ENCODE peak calls at places on chromosomes 2 and 18, in five cellular contexts. H is A549, G is esophagus muscularis mucosa, A is gastrocnemius medialis, E is upper lobe of right lung. M is an unnamed sample.

GRCh38 chr2:23452853-23453420 is 68.0 kb downstream of the KLHL29 start:
- DNase-seq in H (no peak), G (no peak), A (no peak), E (no peak), M (no peak)

GRCh38 chr2:177298191-177298590 is 33.7 kb upstream of the NFE2L2 start:
- DNase-seq in H (no peak), G (no peak), A (no peak), E (no peak), M (no peak)

GRCh38 chr2:119823734-119824334 is 64.1 kb downstream of the PTPN4 start:
- DNase-seq in H (peak), G (no peak), A (no peak), E (no peak), M (peak)

GRCh38 chr18:12477606-12478005 is 69.9 kb downstream of the PRELID3A start:
- DNase-seq in H (no peak), G (no peak), A (no peak), E (no peak), M (no peak)

GRCh38 chr18:74447404-74448152 is 9.5 kb downstream of the DIPK1C start:
- DNase-seq in H (no peak), G (no peak), A (no peak), E (no peak), M (no peak)

GRCh38 chr18:41985914-41986313 is 30.9 kb downstream of the PIK3C3 start:
- DNase-seq in H (no peak), G (no peak), A (no peak), E (no peak), M (no peak)

GRCh38 chr2:167933097-167933814 is 314.1 kb downstream of the STK39 start:
- DNase-seq in H (no peak), G (peak), A (no peak), E (no peak), M (no peak)

GRCh38 chr18:30915336-30915988 is 127.1 kb downstream of the DSC3 start:
- DNase-seq in H (peak), G (no peak), A (no peak), E (no peak), M (no peak)

GRCh38 chr2:226855766-226856165 is 19.9 kb downstream of the RHBDD1 start:
- DNase-seq in H (no peak), G (no peak), A (no peak), E (no peak), M (no peak)

GRCh38 chr2:167944825-167945659 is 302.4 kb downstream of the STK39 start:
- DNase-seq in H (no peak), G (no peak), A (no peak), E (no peak), M (no peak)

GRCh38 chr18:36131692-36132483 is 2.2 kb downstream of the ELP2 start:
- DNase-seq in H (no peak), G (no peak), A (no peak), E (no peak), M (no peak)

GRCh38 chr18:77068890-77069312 is 63.7 kb downstream of the MBP start:
- DNase-seq in H (no peak), G (no peak), A (no peak), E (no peak), M (no peak)

GRCh38 chr18:77066689-77067088 is 65.9 kb downstream of the MBP start:
- DNase-seq in H (no peak), G (no peak), A (no peak), E (no peak), M (no peak)

GRCh38 chr18:77066101-77066500 is 66.5 kb downstream of the MBP start:
- DNase-seq in H (no peak), G (no peak), A (no peak), E (no peak), M (no peak)

GRCh38 chr18:77068321-77068841 is 64.2 kb downstream of the MBP start:
- DNase-seq in H (no peak), G (no peak), A (no peak), E (no peak), M (no peak)

DNA sequence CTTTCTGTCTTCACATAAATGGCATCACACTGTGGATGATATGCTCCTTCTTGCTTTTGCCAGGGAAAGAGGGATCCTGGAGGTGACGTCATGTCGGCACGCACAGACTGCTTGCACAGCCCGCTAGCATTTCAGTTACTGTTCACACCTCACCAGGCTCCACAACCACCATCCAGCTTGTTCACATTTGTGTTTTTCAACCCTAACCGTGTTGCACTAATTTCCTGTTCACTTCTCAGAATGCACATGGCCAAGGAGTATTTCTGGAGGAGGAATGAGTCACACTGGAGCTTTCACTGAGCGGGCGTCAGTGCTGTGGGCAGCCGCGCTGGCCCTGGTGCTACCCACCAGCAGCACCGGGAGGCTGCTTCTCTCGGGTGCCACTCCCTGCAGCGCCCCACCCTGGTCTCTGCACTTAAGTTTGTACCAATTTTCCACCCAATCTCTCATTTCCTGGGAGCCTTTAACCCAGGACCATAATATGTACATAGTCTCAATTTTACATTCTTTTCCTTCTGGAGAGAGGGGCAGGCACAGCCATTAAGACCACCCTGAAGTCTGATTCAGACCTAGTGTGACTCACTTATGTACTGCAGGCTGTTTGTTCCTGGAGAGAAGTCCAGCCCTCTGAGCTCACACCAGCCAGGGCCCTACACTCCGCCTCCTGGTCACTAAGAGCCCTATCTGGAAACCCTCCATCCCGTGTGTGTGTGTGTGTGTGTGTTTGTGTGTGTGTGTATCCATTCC is 65.1 kb downstream of the MBP start:
- DNase-seq in H (peak), G (no peak), A (peak), E (peak), M (peak)
- TF ChIP-seq CTCF in H (no peak), G (no peak), A (no peak), E (no peak), M (peak)

GRCh38 chr2:56108806-56109205 is 75.0 kb upstream of the CCDC85A start:
- DNase-seq in H (no peak), G (peak), A (no peak), E (no peak), M (no peak)
- TF ChIP-seq CTCF in H (no peak), G (no peak), A (no peak), E (no peak), M (no peak)

GRCh38 chr2:47519604-47520301 is 116.8 kb downstream of the MSH2 start:
- DNase-seq in H (no peak), G (no peak), A (no peak), E (no peak), M (no peak)

GRCh38 chr2:47516496-47517104 is 113.6 kb downstream of the MSH2 start:
- DNase-seq in H (no peak), G (no peak), A (no peak), E (no peak), M (no peak)

GRCh38 chr2:47519147-47519537 is 116.2 kb downstream of the MSH2 start:
- DNase-seq in H (no peak), G (no peak), A (no peak), E (no peak), M (no peak)

GRCh38 chr2:47520302-47520630 is 117.3 kb downstream of the MSH2 start:
- DNase-seq in H (no peak), G (no peak), A (no peak), E (no peak), M (no peak)

DNA sequence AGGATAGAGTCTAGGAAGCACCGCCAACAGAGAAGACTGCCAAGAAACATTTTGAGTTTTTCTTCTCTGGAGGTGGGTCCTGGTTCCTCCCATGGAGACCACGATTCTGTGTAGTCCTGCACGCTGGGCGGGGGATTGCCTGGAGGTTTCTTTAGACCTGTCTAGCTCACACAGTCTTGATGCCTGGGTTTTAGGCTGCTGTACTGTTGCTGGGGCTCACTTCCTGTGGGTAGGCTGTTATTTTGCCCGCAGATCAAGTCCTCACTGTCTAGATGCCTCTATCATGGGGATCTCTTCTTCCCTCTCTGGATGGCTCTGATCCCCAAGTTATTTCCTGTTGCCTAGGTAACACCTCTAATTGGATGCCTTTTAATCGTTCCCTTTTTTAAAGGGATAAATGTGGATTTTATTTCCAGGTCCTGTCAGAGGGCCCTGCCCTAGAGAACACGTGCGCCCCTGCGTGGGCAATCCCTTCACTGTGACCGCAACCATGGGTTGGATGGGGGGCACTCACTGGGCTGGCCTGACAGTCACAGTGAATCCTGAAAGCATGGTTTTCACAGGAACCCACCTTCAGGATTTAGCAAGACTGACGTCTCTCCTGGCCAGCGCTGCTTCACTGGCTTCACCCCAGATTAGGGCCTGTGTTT is 115.7 kb downstream of the MSH2 start:
- DNase-seq in H (no peak), G (no peak), A (no peak), E (no peak), M (no peak)
- TF ChIP-seq CTCF in H (no peak), G (no peak), A (no peak), E (no peak), M (no peak)

GRCh38 chr18:26304511-26304910 is 78.3 kb downstream of the TAF4B start:
- DNase-seq in H (no peak), G (no peak), A (no peak), E (no peak), M (no peak)

GRCh38 chr18:26301681-26302080 is 75.4 kb downstream of the TAF4B start:
- DNase-seq in H (peak), G (no peak), A (no peak), E (no peak), M (peak)

GRCh38 chr18:26309283-26309682 is 83.0 kb downstream of the TAF4B start:
- DNase-seq in H (no peak), G (no peak), A (no peak), E (no peak), M (peak)

GRCh38 chr18:26312196-26312595 is 86.0 kb downstream of the TAF4B start:
- DNase-seq in H (no peak), G (no peak), A (no peak), E (no peak), M (no peak)

DNA sequence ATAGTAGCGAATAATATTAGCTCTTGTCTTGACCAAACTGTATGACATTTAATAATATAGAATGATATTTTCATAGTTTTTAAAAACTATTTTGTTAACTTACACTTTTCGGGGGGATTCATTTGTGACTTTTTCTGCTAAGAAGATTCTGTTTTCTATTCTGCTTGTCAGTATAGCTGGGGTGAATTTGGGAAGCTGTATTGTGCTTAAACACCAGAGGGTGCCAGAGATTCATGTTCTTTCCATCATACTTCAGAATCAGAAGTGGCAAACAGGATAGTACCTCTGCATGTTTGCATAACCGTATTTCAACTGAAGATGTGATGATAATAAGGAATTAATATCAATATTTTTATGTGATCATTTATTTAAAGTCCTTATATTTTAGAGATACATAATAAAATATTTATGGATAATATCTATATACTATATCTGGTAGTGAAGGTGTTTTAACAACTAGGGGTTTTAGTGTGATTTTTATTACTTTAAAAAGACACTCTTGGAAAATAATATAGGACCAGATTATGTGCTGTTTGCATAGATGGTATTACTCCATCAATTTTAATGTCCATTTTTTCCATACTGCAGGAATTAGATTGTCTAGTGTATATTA is 81.0 kb downstream of the TAF4B start:
- DNase-seq in H (peak), G (no peak), A (no peak), E (no peak), M (peak)
- TF ChIP-seq CTCF in H (peak), G (peak), A (peak), E (peak), M (peak)

DNA sequence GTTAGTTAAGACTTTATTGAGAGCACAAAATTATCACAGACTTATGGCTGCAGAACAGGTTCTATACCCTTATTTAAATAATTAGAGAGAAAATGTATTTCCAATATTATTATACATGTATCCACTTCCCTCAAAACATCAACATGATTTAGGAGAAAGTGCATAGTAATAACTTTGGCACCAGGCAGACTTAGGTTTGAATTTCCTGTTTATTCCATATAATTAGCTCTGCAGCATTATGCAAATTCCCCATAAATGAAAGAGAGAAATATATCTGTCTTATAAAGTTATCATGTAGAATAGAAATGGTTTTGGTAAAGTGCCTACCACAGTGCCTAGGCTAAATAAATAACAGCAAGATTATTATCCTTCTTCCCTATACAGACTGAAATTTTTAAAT is 15.3 kb downstream of the SCN9A start:
- DNase-seq in H (no peak), G (no peak), A (no peak), E (no peak), M (no peak)
- TF ChIP-seq CTCF in H (no peak), G (no peak), A (no peak), E (no peak), M (no peak)

GRCh38 chr18:66621816-66622576 is 18.1 kb upstream of the CDH19 start:
- DNase-seq in H (no peak), G (no peak), A (no peak), E (no peak), M (no peak)

DNA sequence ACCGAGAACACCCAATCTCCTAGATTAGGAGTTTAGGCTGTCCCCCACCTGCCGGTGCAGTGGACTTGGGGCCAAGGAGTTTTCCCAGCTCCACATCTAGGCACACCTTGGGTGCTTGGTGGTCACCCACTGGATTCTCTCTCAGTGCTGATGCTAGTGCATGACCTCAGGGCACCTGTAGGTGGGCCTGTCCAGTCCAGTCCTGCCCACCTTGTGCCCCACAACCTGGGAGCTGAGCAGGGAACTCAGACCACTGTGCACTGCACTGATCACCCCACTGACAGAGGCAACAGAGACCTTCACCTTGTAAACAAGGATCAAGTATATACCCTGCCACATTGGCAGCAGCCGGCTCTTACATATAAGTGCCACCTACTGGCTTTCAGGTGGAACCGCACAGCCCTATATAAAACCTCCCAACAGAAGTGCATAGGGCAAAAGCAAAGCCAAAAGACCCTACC is 12.7 kb upstream of the CDH19 start:
- DNase-seq in H (peak), G (no peak), A (no peak), E (no peak), M (peak)
- TF ChIP-seq CTCF in H (peak), G (no peak), A (no peak), E (peak), M (peak)

GRCh38 chr2:175030380-175031271 is 25.4 kb upstream of the CHN1 start:
- DNase-seq in H (peak), G (no peak), A (no peak), E (no peak), M (peak)
- TF ChIP-seq CTCF in H (peak), G (peak), A (no peak), E (peak), M (peak)

GRCh38 chr18:59624384-59624760 is 72.9 kb downstream of the CCBE1 start:
- DNase-seq in H (no peak), G (peak), A (no peak), E (no peak), M (no peak)
- TF ChIP-seq CTCF in H (no peak), G (no peak), A (no peak), E (no peak), M (no peak)

DNA sequence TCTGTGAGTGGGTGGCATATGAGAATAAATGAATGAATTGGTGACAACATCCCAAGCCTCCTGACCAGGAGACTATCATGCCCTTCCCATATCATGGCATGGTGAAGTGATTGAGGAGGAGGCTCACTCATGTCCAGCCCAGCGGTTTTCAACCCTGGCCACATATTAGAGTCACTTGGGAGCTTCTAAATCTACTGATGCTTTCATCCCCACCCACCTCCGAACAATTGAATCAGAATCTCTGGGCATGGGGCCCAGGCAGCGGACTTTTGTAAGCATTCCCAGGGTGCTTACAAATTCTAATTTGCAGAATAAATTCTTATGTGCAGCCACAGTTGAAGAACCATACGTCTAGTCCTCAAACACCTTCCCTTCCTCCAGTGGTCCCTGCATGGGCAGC is 81.7 kb upstream of the SEC11C start:
- DNase-seq in H (no peak), G (no peak), A (no peak), E (no peak), M (no peak)
- TF ChIP-seq CTCF in H (no peak), G (no peak), A (no peak), E (no peak), M (no peak)

GRCh38 chr18:23779696-23780303 is 90.5 kb downstream of the LAMA3 start:
- DNase-seq in H (peak), G (no peak), A (no peak), E (no peak), M (peak)
- TF ChIP-seq CTCF in H (no peak), G (no peak), A (no peak), E (no peak), M (no peak)

M was measured in MCF 10A.